ENCODE peak calls at places on chromosomes 2 and 18, in six cellular contexts. I is KBM-7; W is NCI-H1092; X is stimulated activated CD4-positive, alpha-beta T cell treated with anti-CD3 and anti-CD28 coated beads, TNF-alpha, amount 100 ng/mL, for 24 hours; M is nucleus accumbens; F is posterior vena cava. T is an unnamed sample.

GRCh38 chr2:26540977-26541376 is 63.1 kb upstream of the OTOF start:
- DNase-seq in F (no peak), X (no peak), W (no peak), M (no peak), I (no peak), T (no peak)

GRCh38 chr2:127637236-127637630 is 8.7 kb upstream of the GPR17 start:
- DNase-seq in W (no peak), F (no peak), M (no peak), I (no peak), X (no peak), T (no peak)

GRCh38 chr2:168090366-168091019 is 156.9 kb downstream of the STK39 start:
- DNase-seq in M (no peak), I (no peak), W (no peak), X (no peak), F (no peak), T (no peak)

GRCh38 chr18:11750171-11750570 is 61.1 kb downstream of the GNAL start:
- DNase-seq in X (no peak), W (no peak), M (no peak), I (no peak), F (no peak), T (no peak)

GRCh38 chr2:69092857-69093256 is 79.9 kb downstream of the ANTXR1 start:
- DNase-seq in X (no peak), I (no peak), W (no peak), F (no peak), M (no peak), T (no peak)

GRCh38 chr2:75053484-75054112 is 95.2 kb downstream of the POLE4 start:
- DNase-seq in M (no peak), W (peak), I (peak), X (no peak), F (no peak), T (no peak)

GRCh38 chr2:159712929-159713575 is 746 bp downstream of the MARCHF7 start:
- DNase-seq in M (no peak), X (no peak), W (no peak), F (no peak), I (no peak), T (no peak)

GRCh38 chr18:63339920-63340484 is 20.4 kb upstream of the BCL2 start:
- DNase-seq in X (no peak), M (peak), F (no peak), W (peak), I (peak), T (peak)

GRCh38 chr2:71609029-71609428 is 155.7 kb downstream of the DYSF start:
- DNase-seq in X (no peak), W (no peak), F (peak), M (no peak), I (no peak), T (no peak)

GRCh38 chr18:79203017-79203605 is 133.9 kb downstream of the ATP9B start:
- DNase-seq in M (no peak), X (peak), F (no peak), W (no peak), I (no peak), T (no peak)

GRCh38 chr2:11634584-11634983 is 35.4 kb downstream of the NTSR2 start:
- DNase-seq in M (no peak), F (no peak), X (no peak), I (no peak), W (no peak), T (no peak)

GRCh38 chr2:46655551-46656436 is 176.4 kb downstream of the TMEM247 start:
- DNase-seq in W (no peak), M (no peak), X (no peak), F (no peak), I (no peak), T (no peak)

GRCh38 chr18:3384664-3385189 is 65.2 kb upstream of the TGIF1 start:
- DNase-seq in F (no peak), M (no peak), I (no peak), W (no peak), X (no peak), T (no peak)

GRCh38 chr2:35741556-35741955 is 614.0 kb upstream of the CRIM1 start:
- DNase-seq in X (no peak), W (no peak), M (no peak), I (no peak), F (no peak), T (no peak)